ENCODE peak calls at places on chromosome 6, in seven cellular contexts. One of them, this sample, is unnamed.

GRCh38 chr6:9089724-9090123 is 654.4 kb upstream of the SLC35B3 start:
- DNase-seq in A673: no peak
- DNase-seq in cardiac fibroblast: no peak
- DNase-seq in astrocyte of the cerebellum: no peak
- DNase-seq in stomach: no peak
- DNase-seq in keratinocyte: no peak
- DNase-seq in fibroblast of lung: no peak
- DNase-seq in this sample: no peak

GRCh38 chr6:135236319-135236718 is 55.2 kb downstream of the MYB start:
- DNase-seq in A673: no peak
- DNase-seq in cardiac fibroblast: no peak
- DNase-seq in astrocyte of the cerebellum: no peak
- DNase-seq in stomach: no peak
- DNase-seq in keratinocyte: no peak
- DNase-seq in fibroblast of lung: no peak
- DNase-seq in this sample: no peak

GRCh38 chr6:4607026-4607704 is 169.0 kb upstream of the CDYL start:
- DNase-seq in A673: no peak
- DNase-seq in cardiac fibroblast: peak; percentile 69
- DNase-seq in astrocyte of the cerebellum: peak; percentile 95
- DNase-seq in stomach: no peak
- DNase-seq in keratinocyte: no peak
- DNase-seq in fibroblast of lung: peak; percentile 94
- DNase-seq in this sample: no peak

GRCh38 chr6:132683543-132683942 is 24.6 kb upstream of the TAAR1 start:
- DNase-seq in A673: peak; percentile 3
- DNase-seq in cardiac fibroblast: peak; percentile 73
- DNase-seq in astrocyte of the cerebellum: no peak
- DNase-seq in stomach: no peak
- DNase-seq in keratinocyte: peak; percentile 81
- DNase-seq in fibroblast of lung: no peak
- DNase-seq in this sample: peak; percentile 66

GRCh38 chr6:137043710-137044365 is 927 bp downstream of the IL20RA start:
- DNase-seq in A673: peak; percentile 44
- DNase-seq in cardiac fibroblast: peak; percentile 43
- DNase-seq in astrocyte of the cerebellum: no peak
- DNase-seq in stomach: peak; percentile 49
- DNase-seq in keratinocyte: no peak
- DNase-seq in fibroblast of lung: peak; percentile 61
- DNase-seq in this sample: no peak

GRCh38 chr6:145044606-145045275 is 690.6 kb downstream of the EPM2A start:
- DNase-seq in A673: no peak
- DNase-seq in cardiac fibroblast: peak; percentile 71
- DNase-seq in astrocyte of the cerebellum: peak; percentile 13
- DNase-seq in stomach: no peak
- DNase-seq in keratinocyte: no peak
- DNase-seq in fibroblast of lung: peak; percentile 75
- DNase-seq in this sample: peak; percentile 49

GRCh38 chr6:20608371-20608770 is 74.1 kb downstream of the CDKAL1 start:
- DNase-seq in A673: no peak
- DNase-seq in cardiac fibroblast: no peak
- DNase-seq in astrocyte of the cerebellum: no peak
- DNase-seq in stomach: no peak
- DNase-seq in keratinocyte: no peak
- DNase-seq in fibroblast of lung: no peak
- DNase-seq in this sample: no peak

GRCh38 chr6:143621876-143622605 is 55.7 kb upstream of the PHACTR2 start:
- DNase-seq in A673: no peak
- DNase-seq in cardiac fibroblast: no peak
- DNase-seq in astrocyte of the cerebellum: no peak
- DNase-seq in stomach: no peak
- DNase-seq in keratinocyte: peak; percentile 5
- DNase-seq in fibroblast of lung: no peak
- DNase-seq in this sample: no peak

GRCh38 chr6:93581371-93581770 is 162.0 kb upstream of the EPHA7 start:
- DNase-seq in A673: no peak
- DNase-seq in cardiac fibroblast: no peak
- DNase-seq in astrocyte of the cerebellum: no peak
- DNase-seq in stomach: no peak
- DNase-seq in keratinocyte: no peak
- DNase-seq in fibroblast of lung: no peak
- DNase-seq in this sample: no peak

GRCh38 chr6:30573113-30573512 is 1.9 kb downstream of the ABCF1 start:
- DNase-seq in A673: no peak
- DNase-seq in cardiac fibroblast: no peak
- DNase-seq in astrocyte of the cerebellum: no peak
- DNase-seq in stomach: no peak
- DNase-seq in keratinocyte: no peak
- DNase-seq in fibroblast of lung: no peak
- DNase-seq in this sample: no peak

GRCh38 chr6:30571085-30572077 is at the start of gene ABCF1:
- DNase-seq in A673: peak; percentile 98
- DNase-seq in cardiac fibroblast: peak; percentile 99
- DNase-seq in astrocyte of the cerebellum: peak; percentile 92
- DNase-seq in stomach: peak; percentile 100
- DNase-seq in keratinocyte: peak; percentile 78
- DNase-seq in fibroblast of lung: peak; percentile 97
- DNase-seq in this sample: peak; percentile 75

GRCh38 chr6:30570263-30570662 is 979 bp upstream of the ABCF1 start:
- DNase-seq in A673: no peak
- DNase-seq in cardiac fibroblast: no peak
- DNase-seq in astrocyte of the cerebellum: no peak
- DNase-seq in stomach: no peak
- DNase-seq in keratinocyte: no peak
- DNase-seq in fibroblast of lung: no peak
- DNase-seq in this sample: no peak

GRCh38 chr6:30572078-30572605 is 900 bp downstream of the ABCF1 start:
- DNase-seq in A673: no peak
- DNase-seq in cardiac fibroblast: no peak
- DNase-seq in astrocyte of the cerebellum: no peak
- DNase-seq in stomach: no peak
- DNase-seq in keratinocyte: peak; percentile 38
- DNase-seq in fibroblast of lung: no peak
- DNase-seq in this sample: no peak

DNA sequence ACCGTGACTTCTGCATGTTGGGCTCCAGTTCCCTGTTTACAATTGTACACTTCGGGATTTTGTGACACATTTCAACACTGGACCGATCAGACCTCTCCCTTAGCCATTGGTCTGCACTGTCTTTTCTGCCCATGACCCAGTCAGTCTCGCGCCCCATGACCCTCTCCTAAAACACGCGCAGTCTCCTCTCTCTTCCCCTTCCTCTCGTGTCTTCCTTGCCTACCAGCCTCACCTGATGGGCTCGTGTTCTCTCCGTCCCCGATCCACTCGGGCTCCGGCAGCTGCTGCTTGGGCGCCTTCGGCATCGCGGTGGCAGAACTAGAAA is 520 bp upstream of the ABCF1 start:
- DNase-seq in A673: no peak
- DNase-seq in cardiac fibroblast: no peak
- DNase-seq in astrocyte of the cerebellum: no peak
- DNase-seq in stomach: no peak
- DNase-seq in keratinocyte: no peak
- DNase-seq in fibroblast of lung: no peak
- DNase-seq in this sample: no peak
- TF ChIP-seq CTCF in A673: no peak
- TF ChIP-seq CTCF in cardiac fibroblast: no peak
- TF ChIP-seq CTCF in astrocyte of the cerebellum: no peak
- TF ChIP-seq CTCF in stomach: no peak
- TF ChIP-seq CTCF in keratinocyte: no peak
- TF ChIP-seq CTCF in fibroblast of lung: no peak
- TF ChIP-seq CTCF in this sample: no peak

GRCh38 chr6:119346450-119346849 is 3.1 kb downstream of the MAN1A1 start:
- DNase-seq in A673: no peak
- DNase-seq in cardiac fibroblast: no peak
- DNase-seq in astrocyte of the cerebellum: no peak
- DNase-seq in stomach: no peak
- DNase-seq in keratinocyte: no peak
- DNase-seq in fibroblast of lung: no peak
- DNase-seq in this sample: no peak

GRCh38 chr6:119344306-119344705 is 5.3 kb downstream of the MAN1A1 start:
- DNase-seq in A673: no peak
- DNase-seq in cardiac fibroblast: no peak
- DNase-seq in astrocyte of the cerebellum: no peak
- DNase-seq in stomach: no peak
- DNase-seq in keratinocyte: no peak
- DNase-seq in fibroblast of lung: no peak
- DNase-seq in this sample: no peak

GRCh38 chr6:119346914-119347313 is 2.6 kb downstream of the MAN1A1 start:
- DNase-seq in A673: no peak
- DNase-seq in cardiac fibroblast: no peak
- DNase-seq in astrocyte of the cerebellum: no peak
- DNase-seq in stomach: no peak
- DNase-seq in keratinocyte: no peak
- DNase-seq in fibroblast of lung: no peak
- DNase-seq in this sample: no peak

GRCh38 chr6:119343573-119344146 is 5.9 kb downstream of the MAN1A1 start:
- DNase-seq in A673: no peak
- DNase-seq in cardiac fibroblast: no peak
- DNase-seq in astrocyte of the cerebellum: no peak
- DNase-seq in stomach: no peak
- DNase-seq in keratinocyte: no peak
- DNase-seq in fibroblast of lung: no peak
- DNase-seq in this sample: no peak

GRCh38 chr6:119345114-119345513 is 4.4 kb downstream of the MAN1A1 start:
- DNase-seq in A673: no peak
- DNase-seq in cardiac fibroblast: no peak
- DNase-seq in astrocyte of the cerebellum: no peak
- DNase-seq in stomach: no peak
- DNase-seq in keratinocyte: no peak
- DNase-seq in fibroblast of lung: no peak
- DNase-seq in this sample: no peak
- H3K4me3 ChIP-seq in A673: no peak overlapping the region
- H3K4me3 ChIP-seq in cardiac fibroblast: no peak overlapping the region
- H3K4me3 ChIP-seq in astrocyte of the cerebellum: no peak overlapping the region
- H3K4me3 ChIP-seq in stomach: no peak overlapping the region
- H3K4me3 ChIP-seq in keratinocyte: no peak overlapping the region
- H3K4me3 ChIP-seq in fibroblast of lung: peak overlapping the region; percentile 19
- H3K4me3 ChIP-seq in this sample: no peak overlapping the region

GRCh38 chr6:30493643-30494250 is 4.4 kb downstream of the HLA-E start:
- DNase-seq in A673: peak; percentile 15
- DNase-seq in cardiac fibroblast: no peak
- DNase-seq in astrocyte of the cerebellum: no peak
- DNase-seq in stomach: no peak
- DNase-seq in keratinocyte: no peak
- DNase-seq in fibroblast of lung: no peak
- DNase-seq in this sample: no peak
- TF ChIP-seq CTCF in A673: peak; percentile 49
- TF ChIP-seq CTCF in cardiac fibroblast: peak; percentile 19
- TF ChIP-seq CTCF in astrocyte of the cerebellum: peak; percentile 22
- TF ChIP-seq CTCF in stomach: no peak
- TF ChIP-seq CTCF in keratinocyte: peak; percentile 37
- TF ChIP-seq CTCF in fibroblast of lung: no peak
- TF ChIP-seq CTCF in this sample: no peak

GRCh38 chr6:33417903-33418689 is at the start of gene CUTA:
- DNase-seq in A673: peak; percentile 100
- DNase-seq in cardiac fibroblast: peak; percentile 100
- DNase-seq in astrocyte of the cerebellum: peak; percentile 99
- DNase-seq in stomach: peak; percentile 99
- DNase-seq in keratinocyte: peak; percentile 99
- DNase-seq in fibroblast of lung: peak; percentile 100
- DNase-seq in this sample: peak; percentile 99

GRCh38 chr6:33421344-33421643 is 1.4 kb downstream of the SYNGAP1 start:
- DNase-seq in A673: no peak
- DNase-seq in cardiac fibroblast: no peak
- DNase-seq in astrocyte of the cerebellum: no peak
- DNase-seq in stomach: no peak
- DNase-seq in keratinocyte: no peak
- DNase-seq in fibroblast of lung: no peak
- DNase-seq in this sample: no peak

GRCh38 chr6:33418690-33419291 is 884 bp upstream of the CUTA start:
- DNase-seq in A673: no peak
- DNase-seq in cardiac fibroblast: peak; percentile 41
- DNase-seq in astrocyte of the cerebellum: no peak
- DNase-seq in stomach: no peak
- DNase-seq in keratinocyte: no peak
- DNase-seq in fibroblast of lung: no peak
- DNase-seq in this sample: no peak

GRCh38 chr6:33420493-33421343 is 853 bp downstream of the SYNGAP1 start:
- DNase-seq in A673: peak; percentile 45
- DNase-seq in cardiac fibroblast: peak; percentile 19
- DNase-seq in astrocyte of the cerebellum: no peak
- DNase-seq in stomach: no peak
- DNase-seq in keratinocyte: no peak
- DNase-seq in fibroblast of lung: no peak
- DNase-seq in this sample: no peak

GRCh38 chr6:33419580-33420492 is at the start of gene SYNGAP1:
- DNase-seq in A673: peak; percentile 65
- DNase-seq in cardiac fibroblast: peak; percentile 82
- DNase-seq in astrocyte of the cerebellum: no peak
- DNase-seq in stomach: no peak
- DNase-seq in keratinocyte: no peak
- DNase-seq in fibroblast of lung: peak; percentile 73
- DNase-seq in this sample: peak; percentile 23
- H3K4me3 ChIP-seq in A673: peak within 1 kb of the TSS; percentile 40
- H3K4me3 ChIP-seq in cardiac fibroblast: peak within 1 kb of the TSS; percentile 42
- H3K4me3 ChIP-seq in astrocyte of the cerebellum: peak within 1 kb of the TSS; percentile 52
- H3K4me3 ChIP-seq in stomach: peak within 1 kb of the TSS; percentile 57
- H3K4me3 ChIP-seq in keratinocyte: no peak within 1 kb of the TSS
- H3K4me3 ChIP-seq in fibroblast of lung: peak within 1 kb of the TSS; percentile 61
- H3K4me3 ChIP-seq in this sample: peak within 1 kb of the TSS; percentile 52

GRCh38 chr6:112227411-112227810 is 27.0 kb downstream of the LAMA4 start:
- DNase-seq in A673: peak; percentile 39
- DNase-seq in cardiac fibroblast: no peak
- DNase-seq in astrocyte of the cerebellum: no peak
- DNase-seq in stomach: no peak
- DNase-seq in keratinocyte: no peak
- DNase-seq in fibroblast of lung: no peak
- DNase-seq in this sample: no peak

GRCh38 chr6:112231609-112232060 is 22.7 kb downstream of the LAMA4 start:
- DNase-seq in A673: no peak
- DNase-seq in cardiac fibroblast: peak; percentile 61
- DNase-seq in astrocyte of the cerebellum: no peak
- DNase-seq in stomach: no peak
- DNase-seq in keratinocyte: no peak
- DNase-seq in fibroblast of lung: peak; percentile 57
- DNase-seq in this sample: no peak

GRCh38 chr6:112225691-112226090 is 28.7 kb downstream of the LAMA4 start:
- DNase-seq in A673: no peak
- DNase-seq in cardiac fibroblast: peak; percentile 59
- DNase-seq in astrocyte of the cerebellum: no peak
- DNase-seq in stomach: no peak
- DNase-seq in keratinocyte: no peak
- DNase-seq in fibroblast of lung: peak; percentile 53
- DNase-seq in this sample: no peak

GRCh38 chr6:112227992-112228391 is 26.4 kb downstream of the LAMA4 start:
- DNase-seq in A673: no peak
- DNase-seq in cardiac fibroblast: no peak
- DNase-seq in astrocyte of the cerebellum: no peak
- DNase-seq in stomach: no peak
- DNase-seq in keratinocyte: no peak
- DNase-seq in fibroblast of lung: no peak
- DNase-seq in this sample: no peak

GRCh38 chr6:112228480-112229332 is 25.7 kb downstream of the LAMA4 start:
- DNase-seq in A673: no peak
- DNase-seq in cardiac fibroblast: no peak
- DNase-seq in astrocyte of the cerebellum: no peak
- DNase-seq in stomach: no peak
- DNase-seq in keratinocyte: no peak
- DNase-seq in fibroblast of lung: no peak
- DNase-seq in this sample: no peak
- TF ChIP-seq CTCF in A673: no peak
- TF ChIP-seq CTCF in cardiac fibroblast: no peak
- TF ChIP-seq CTCF in astrocyte of the cerebellum: no peak
- TF ChIP-seq CTCF in stomach: no peak
- TF ChIP-seq CTCF in keratinocyte: no peak
- TF ChIP-seq CTCF in fibroblast of lung: no peak
- TF ChIP-seq CTCF in this sample: no peak

This sample was measured in AG09309.